ENCODE peak calls at places on chromosomes 13 and 19, in ten cellular contexts. U is stomach, Z is tibial nerve, P is ovary, R is transverse colon, S is A549, X is K562, F is GM12878, E is suprapubic skin, D is SK-N-SH. W is an unnamed sample. For H3K4me1, the result is how much of the 10 kb centered on the place peaks cover.

GRCh38 chr13:39881887-39882286 is 226.4 kb downstream of the COG6 start:
- DNase-seq in U (no peak), Z (no peak), P (no peak), R (no peak), S (no peak), X (no peak), F (no peak), E (no peak), D (no peak), W (no peak)

GRCh38 chr13:111952814-111953213 is 114.1 kb upstream of the SOX1 start:
- DNase-seq in U (no peak), Z (no peak), P (no peak), R (no peak), S (no peak), X (no peak), F (no peak), E (peak), D (no peak), W (no peak)

GRCh38 chr13:105446197-105446596 is 1089.3 kb downstream of the EFNB2 start:
- DNase-seq in U (no peak), Z (no peak), P (no peak), R (no peak), S (peak), X (no peak), F (no peak), E (no peak), D (no peak), W (no peak)

GRCh38 chr19:4988770-4989251 is 19.9 kb downstream of the KDM4B start:
- DNase-seq in U (no peak), Z (no peak), P (peak), R (peak), S (no peak), X (no peak), F (no peak), E (no peak), D (no peak), W (no peak)

GRCh38 chr19:38773469-38774177 is at the start of gene LGALS7:
- DNase-seq in U (no peak), Z (no peak), P (no peak), R (no peak), S (no peak), X (no peak), F (no peak), E (no peak), D (no peak), W (no peak)

GRCh38 chr19:5113101-5113557 is 144.2 kb downstream of the KDM4B start:
- DNase-seq in U (no peak), Z (no peak), P (no peak), R (no peak), S (no peak), X (no peak), F (no peak), E (no peak), D (no peak), W (no peak)

GRCh38 chr13:31870511-31870910 is 131.2 kb downstream of the RXFP2 start:
- DNase-seq in U (no peak), Z (no peak), P (no peak), R (no peak), S (no peak), X (no peak), F (no peak), E (no peak), D (no peak), W (no peak)

GRCh38 chr13:103983948-103984347 is 917.7 kb upstream of the SLC10A2 start:
- DNase-seq in U (no peak), Z (no peak), P (no peak), R (no peak), S (no peak), X (no peak), F (no peak), E (no peak), D (no peak), W (no peak)

GRCh38 chr19:5128932-5129389 is 160.0 kb downstream of the KDM4B start:
- DNase-seq in U (peak), Z (no peak), P (peak), R (no peak), S (no peak), X (no peak), F (no peak), E (no peak), D (no peak), W (no peak)

GRCh38 chr13:36601186-36601585 is 72.6 kb upstream of the SERTM1 start:
- DNase-seq in U (no peak), Z (no peak), P (no peak), R (no peak), S (no peak), X (no peak), F (no peak), E (no peak), D (no peak), W (no peak)

GRCh38 chr19:53365899-53366493 is 491 bp downstream of the ZNF525 start:
- DNase-seq in U (no peak), Z (no peak), P (peak), R (peak), S (no peak), X (no peak), F (no peak), E (no peak), D (peak), W (no peak)

GRCh38 chr13:32267836-32268439 is 47.2 kb downstream of the ZAR1L start:
- DNase-seq in U (peak), Z (no peak), P (no peak), R (peak), S (no peak), X (peak), F (no peak), E (no peak), D (no peak), W (no peak)

DNA sequence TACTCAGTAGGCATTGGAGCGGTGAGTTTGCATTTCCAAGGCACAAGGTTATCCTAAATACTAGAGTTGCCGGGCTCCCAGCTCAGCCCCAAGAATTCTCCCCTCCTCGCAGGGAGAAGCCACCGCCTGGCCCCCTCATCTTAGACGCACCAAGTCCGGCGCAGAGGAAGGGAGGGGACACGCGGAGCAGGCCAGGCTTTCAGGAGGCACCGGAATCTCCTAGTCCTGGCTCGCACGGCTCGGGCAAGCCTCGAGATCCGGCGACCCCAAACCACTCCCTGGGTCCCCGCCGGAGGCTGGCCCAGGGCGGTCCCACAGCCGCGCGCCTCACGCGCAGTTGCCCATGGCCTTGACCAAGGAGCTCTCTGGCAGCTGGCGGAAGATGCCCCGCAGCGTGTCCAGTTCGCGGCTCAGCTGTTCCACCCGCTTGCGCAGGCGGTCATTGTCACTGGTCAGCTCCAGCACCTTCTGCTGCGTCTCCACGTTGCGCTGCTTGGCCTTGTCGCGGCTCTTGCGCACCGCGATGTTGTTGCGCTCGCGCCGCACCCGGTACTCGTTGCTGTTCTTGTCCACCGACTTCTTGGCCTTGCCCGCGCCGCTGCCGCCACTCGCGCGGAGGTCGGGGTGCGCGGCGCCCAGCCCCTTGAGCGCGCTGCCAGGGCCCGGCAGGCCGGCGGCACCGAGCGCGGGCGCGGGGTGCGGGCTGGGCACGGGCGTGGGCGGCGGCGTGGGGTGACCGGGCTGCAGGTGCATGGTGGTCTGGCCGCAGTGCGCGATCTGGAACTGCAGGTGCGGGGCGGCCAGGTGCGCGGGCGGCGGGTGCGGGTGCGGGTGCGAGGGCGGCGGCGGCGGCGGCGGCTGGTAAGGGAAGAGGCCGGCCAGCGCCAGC is 1.1 kb downstream of the CEBPA start:
- DNase-seq in U (peak), Z (no peak), P (no peak), R (peak), S (peak), X (no peak), F (no peak), E (no peak), D (peak), W (no peak)
- TF ChIP-seq EP300 in U (no peak), Z (no peak), P (no peak), R (no peak), S (no peak), X (no peak), F (no peak), E (no peak), D (no peak), W (no peak)

GRCh38 chr19:28307963-28308362 is 905.0 kb downstream of the UQCRFS1 start:
- DNase-seq in U (no peak), Z (no peak), P (no peak), R (peak), S (no peak), X (no peak), F (no peak), E (no peak), D (no peak), W (no peak)

GRCh38 chr19:28305513-28305912 is 907.4 kb downstream of the UQCRFS1 start:
- DNase-seq in U (no peak), Z (no peak), P (no peak), R (no peak), S (no peak), X (no peak), F (no peak), E (no peak), D (no peak), W (no peak)

GRCh38 chr19:28307460-28307859 is 905.5 kb downstream of the UQCRFS1 start:
- DNase-seq in U (no peak), Z (no peak), P (no peak), R (no peak), S (no peak), X (no peak), F (no peak), E (no peak), D (no peak), W (no peak)

GRCh38 chr19:28299649-28300048 is 913.3 kb downstream of the UQCRFS1 start:
- DNase-seq in U (no peak), Z (no peak), P (no peak), R (no peak), S (no peak), X (no peak), F (no peak), E (no peak), D (no peak), W (no peak)

GRCh38 chr19:28303502-28303901 is 909.4 kb downstream of the UQCRFS1 start:
- DNase-seq in U (no peak), Z (no peak), P (no peak), R (no peak), S (no peak), X (no peak), F (no peak), E (no peak), D (no peak), W (no peak)
- H3K4me1 ChIP-seq in U (under half), Z (under half), P (under half), R (under half), S (under half), X (under half), F (under half), E (under half), D (under half), W (under half)

GRCh38 chr19:2969104-2969504 is 8.3 kb upstream of the TLE6 start:
- DNase-seq in U (peak), Z (no peak), P (peak), R (peak), S (no peak), X (peak), F (no peak), E (no peak), D (peak), W (no peak)
- TF ChIP-seq EP300 in U (no peak), Z (peak), P (no peak), R (no peak), S (no peak), X (no peak), F (no peak), E (no peak), D (peak), W (no peak)

GRCh38 chr13:46173656-46174055 is 8.3 kb downstream of the LCP1 start:
- DNase-seq in U (no peak), Z (no peak), P (no peak), R (no peak), S (no peak), X (no peak), F (no peak), E (no peak), D (no peak), W (no peak)

GRCh38 chr13:46179576-46180368 is 2.2 kb downstream of the LCP1 start:
- DNase-seq in U (peak), Z (no peak), P (no peak), R (peak), S (no peak), X (peak), F (no peak), E (no peak), D (no peak), W (no peak)

GRCh38 chr13:46178821-46179220 is 3.2 kb downstream of the LCP1 start:
- DNase-seq in U (no peak), Z (no peak), P (no peak), R (no peak), S (no peak), X (no peak), F (no peak), E (no peak), D (no peak), W (no peak)

GRCh38 chr13:46178143-46178542 is 3.8 kb downstream of the LCP1 start:
- DNase-seq in U (no peak), Z (no peak), P (no peak), R (no peak), S (no peak), X (no peak), F (no peak), E (no peak), D (no peak), W (no peak)

DNA sequence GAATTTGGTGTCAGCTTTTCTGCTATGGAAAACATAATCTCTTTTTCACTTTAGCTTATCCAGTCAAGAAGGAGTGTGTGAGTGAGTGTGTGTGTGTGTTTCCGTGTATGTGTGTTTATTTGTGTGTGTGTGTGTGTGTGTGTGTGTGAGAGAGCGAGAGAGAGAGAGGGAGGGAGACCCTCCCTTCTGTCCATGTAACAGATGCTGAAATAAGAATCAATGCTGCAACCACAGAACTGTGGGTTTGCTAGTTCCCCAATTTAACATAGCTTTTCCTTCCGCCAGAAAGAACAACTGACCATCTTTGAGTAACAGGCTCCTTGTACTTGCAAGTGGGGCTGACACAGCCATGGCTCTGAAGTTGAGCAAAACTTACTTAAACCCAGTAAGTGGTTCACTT is 5.2 kb downstream of the LCP1 start:
- DNase-seq in U (no peak), Z (no peak), P (no peak), R (no peak), S (no peak), X (no peak), F (peak), E (no peak), D (no peak), W (no peak)
- H3K4me1 ChIP-seq in U (under half), Z (under half), P (under half), R (under half), S (under half), X (under half), F (under half), E (under half), D (under half), W (under half)

DNA sequence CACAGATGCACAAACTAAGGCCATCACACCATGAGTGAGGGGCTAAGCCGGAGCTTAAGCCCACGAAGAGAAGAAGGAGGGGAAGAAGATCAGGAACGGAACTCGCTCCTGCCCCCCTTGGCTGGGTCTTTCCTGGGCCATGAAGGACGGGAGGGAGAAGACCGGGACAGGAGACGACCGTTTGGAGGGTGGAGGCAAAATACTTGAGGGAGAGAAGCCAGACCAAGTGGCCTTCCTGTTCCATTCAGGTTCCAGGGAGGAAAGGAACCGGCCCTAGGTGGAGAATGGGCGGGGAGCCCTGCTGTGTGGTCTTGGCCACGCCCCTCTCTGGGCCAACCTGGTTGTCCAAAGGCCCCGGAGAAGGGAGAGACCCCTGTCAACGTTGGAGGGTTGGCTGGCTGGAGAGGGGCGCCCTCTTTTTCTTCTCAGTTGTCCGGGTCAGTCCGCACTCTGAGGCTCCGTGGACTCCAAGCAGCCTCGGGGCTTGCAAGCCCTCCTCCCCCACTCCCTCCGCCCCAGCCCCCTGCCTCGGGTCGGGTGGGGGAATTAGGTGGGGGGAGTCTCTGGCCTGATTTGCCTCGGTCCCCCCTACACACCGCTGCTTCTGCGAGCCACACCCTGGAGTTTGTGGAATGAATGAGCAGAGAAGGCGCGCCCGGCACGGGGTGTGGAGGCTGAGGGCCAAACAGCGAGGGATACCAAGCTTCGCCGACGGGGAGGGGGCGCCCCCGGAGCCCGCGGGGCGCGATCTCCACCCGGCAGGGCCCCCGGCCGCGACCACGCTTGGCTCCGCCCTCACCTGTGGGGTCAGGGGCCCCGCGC is 771 bp downstream of the FBN3 start:
- DNase-seq in U (no peak), Z (no peak), P (no peak), R (no peak), S (peak), X (peak), F (no peak), E (no peak), D (peak), W (no peak)
- TF ChIP-seq EP300 in U (no peak), Z (no peak), P (no peak), R (no peak), S (no peak), X (no peak), F (no peak), E (no peak), D (no peak), W (no peak)

DNA sequence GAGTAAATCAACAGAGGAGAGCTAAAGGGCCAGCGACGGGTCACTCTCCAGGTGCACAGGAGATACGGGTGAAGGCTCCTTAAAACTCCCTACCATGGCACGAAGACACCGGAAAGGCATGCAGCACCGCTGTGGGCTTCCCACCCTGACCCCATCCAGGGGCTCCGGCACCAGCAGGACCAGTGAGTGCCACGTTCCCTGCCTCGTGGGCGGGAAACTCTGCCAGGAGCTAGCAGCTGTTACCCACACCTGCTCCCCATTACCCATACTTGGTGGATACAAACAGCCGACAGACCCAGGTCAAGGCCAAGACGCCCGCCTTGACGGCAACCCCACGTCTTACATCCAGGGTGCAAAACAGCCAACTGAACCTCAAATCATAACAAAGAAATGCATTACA is 56.7 kb downstream of the GNG7 start:
- DNase-seq in U (no peak), Z (no peak), P (no peak), R (no peak), S (no peak), X (no peak), F (no peak), E (no peak), D (no peak), W (no peak)
- H3K4me1 ChIP-seq in U (under half), Z (under half), P (under half), R (under half), S (under half), X (under half), F (under half), E (under half), D (under half), W (under half)